ENCODE peak calls at places on chromosomes 7 and 10, in five cellular contexts. R, X, S, B and N are unnamed samples.
A peak's percentile ranks its signal among the peaks of the same experiment; 100 is the strongest.

GRCh38 chr10:121886997-121887622 is 40.7 kb downstream of the ATE1 start:
- DNase-seq in R (peak; percentile 10), X (peak; percentile 66), S (no peak), B (peak; percentile 52), N (peak; percentile 67)

GRCh38 chr7:51606601-51607154 is 290.1 kb upstream of the COBL start:
- DNase-seq in R (no peak), X (no peak), S (no peak), B (no peak), N (no peak)

GRCh38 chr10:33116293-33116697 is 158.3 kb upstream of the ITGB1 start:
- DNase-seq in R (no peak), X (peak; percentile 73), S (no peak), B (peak; percentile 88), N (peak; percentile 14)

GRCh38 chr10:110425684-110426293 is 71.9 kb upstream of the DUSP5 start:
- DNase-seq in R (peak; percentile 35), X (peak; percentile 98), S (peak; percentile 100), B (peak; percentile 92), N (no peak)

GRCh38 chr7:44379366-44380178 is 54.2 kb upstream of the CAMK2B start:
- DNase-seq in R (no peak), X (peak; percentile 37), S (no peak), B (peak; percentile 41), N (no peak)

GRCh38 chr10:125076891-125077643 is 83.3 kb downstream of the CTBP2 start:
- DNase-seq in R (no peak), X (no peak), S (no peak), B (no peak), N (no peak)

GRCh38 chr7:143355450-143356385 is 6.8 kb downstream of the FAM131B start:
- DNase-seq in R (no peak), X (no peak), S (no peak), B (no peak), N (no peak)

GRCh38 chr7:11527707-11528106 is 304.3 kb downstream of the THSD7A start:
- DNase-seq in R (no peak), X (no peak), S (no peak), B (no peak), N (no peak)

GRCh38 chr7:96591159-96591899 is 118.3 kb downstream of the SEM1 start:
- DNase-seq in R (no peak), X (no peak), S (no peak), B (no peak), N (no peak)

GRCh38 chr10:12455774-12456173 is 106.4 kb downstream of the CAMK1D start:
- DNase-seq in R (no peak), X (no peak), S (no peak), B (no peak), N (no peak)

GRCh38 chr7:116897661-116898060 is 35.3 kb downstream of the CAPZA2 start:
- DNase-seq in R (no peak), X (no peak), S (no peak), B (no peak), N (peak; percentile 24)

GRCh38 chr7:26081627-26082026 is 70.4 kb upstream of the NFE2L3 start:
- DNase-seq in R (no peak), X (no peak), S (no peak), B (no peak), N (no peak)

GRCh38 chr10:78991187-78991586 is 77.6 kb upstream of the ZMIZ1 start:
- DNase-seq in R (no peak), X (peak; percentile 78), S (no peak), B (peak; percentile 59), N (no peak)

GRCh38 chr7:25028370-25028971 is 48.5 kb upstream of the OSBPL3 start:
- DNase-seq in R (peak; percentile 18), X (peak; percentile 97), S (peak; percentile 79), B (peak; percentile 98), N (no peak)

GRCh38 chr7:486216-486743 is 33.4 kb downstream of the PDGFA start:
- DNase-seq in R (no peak), X (no peak), S (no peak), B (no peak), N (no peak)

GRCh38 chr10:27687326-27687725 is 58.3 kb downstream of the MKX start:
- DNase-seq in R (no peak), X (peak; percentile 70), S (no peak), B (peak; percentile 60), N (no peak)

GRCh38 chr7:27196287-27196739 is 3.6 kb downstream of the HOXA13 start:
- DNase-seq in R (peak; percentile 84), X (peak; percentile 87), S (no peak), B (peak; percentile 86), N (peak; percentile 70)

GRCh38 chr7:13990319-13990983 is 985 bp upstream of the ETV1 start:
- DNase-seq in R (no peak), X (peak; percentile 43), S (peak; percentile 22), B (peak; percentile 38), N (no peak)

GRCh38 chr7:106777666-106778299 is 87.3 kb upstream of the PIK3CG start:
- DNase-seq in R (no peak), X (no peak), S (no peak), B (no peak), N (no peak)

GRCh38 chr10:121497513-121497912 is 100.7 kb downstream of the FGFR2 start:
- DNase-seq in R (no peak), X (no peak), S (no peak), B (no peak), N (no peak)